ENCODE peak calls at places on chromosomes 16 and 17, in seven cellular contexts. One of them, this sample, is unnamed. For H3K4me1, the result is how much of the 10 kb centered on the place peaks cover.

GRCh38 chr17:48492401-48493298 is 38.2 kb downstream of the HOXB1 start:
- DNase-seq in psoas muscle: peak
- DNase-seq in CD8-positive, alpha-beta memory T cell: peak
- DNase-seq in GM23248: peak
- DNase-seq in A549: peak
- DNase-seq in body of pancreas: peak
- DNase-seq in adipocyte: peak
- DNase-seq in this sample: no peak

GRCh38 chr17:12386240-12386639 is 279.4 kb upstream of the MYOCD start:
- DNase-seq in psoas muscle: no peak
- DNase-seq in CD8-positive, alpha-beta memory T cell: no peak
- DNase-seq in GM23248: no peak
- DNase-seq in A549: no peak
- DNase-seq in body of pancreas: no peak
- DNase-seq in adipocyte: peak
- DNase-seq in this sample: no peak

GRCh38 chr17:28963212-28963611 is 11.9 kb upstream of the PHF12 start:
- DNase-seq in psoas muscle: peak
- DNase-seq in CD8-positive, alpha-beta memory T cell: peak
- DNase-seq in GM23248: no peak
- DNase-seq in A549: no peak
- DNase-seq in body of pancreas: no peak
- DNase-seq in adipocyte: no peak
- DNase-seq in this sample: no peak

GRCh38 chr16:59404509-59404908 is 670.4 kb upstream of the GOT2 start:
- DNase-seq in psoas muscle: no peak
- DNase-seq in CD8-positive, alpha-beta memory T cell: no peak
- DNase-seq in GM23248: no peak
- DNase-seq in A549: no peak
- DNase-seq in body of pancreas: no peak
- DNase-seq in adipocyte: no peak
- DNase-seq in this sample: no peak

GRCh38 chr17:66791337-66791736 is 43.6 kb upstream of the CACNG5 start:
- DNase-seq in psoas muscle: peak
- DNase-seq in CD8-positive, alpha-beta memory T cell: no peak
- DNase-seq in GM23248: no peak
- DNase-seq in A549: no peak
- DNase-seq in body of pancreas: no peak
- DNase-seq in adipocyte: no peak
- DNase-seq in this sample: no peak

GRCh38 chr17:64166876-64167275 is 36.9 kb upstream of the ERN1 start:
- DNase-seq in psoas muscle: no peak
- DNase-seq in CD8-positive, alpha-beta memory T cell: no peak
- DNase-seq in GM23248: no peak
- DNase-seq in A549: no peak
- DNase-seq in body of pancreas: no peak
- DNase-seq in adipocyte: no peak
- DNase-seq in this sample: no peak

GRCh38 chr16:71254832-71255560 is 24.5 kb upstream of the HYDIN start:
- DNase-seq in psoas muscle: no peak
- DNase-seq in CD8-positive, alpha-beta memory T cell: no peak
- DNase-seq in GM23248: no peak
- DNase-seq in A549: no peak
- DNase-seq in body of pancreas: no peak
- DNase-seq in adipocyte: no peak
- DNase-seq in this sample: no peak

GRCh38 chr16:54426550-54426843 is 139.9 kb upstream of the IRX3 start:
- DNase-seq in psoas muscle: no peak
- DNase-seq in CD8-positive, alpha-beta memory T cell: no peak
- DNase-seq in GM23248: no peak
- DNase-seq in A549: no peak
- DNase-seq in body of pancreas: no peak
- DNase-seq in adipocyte: no peak
- DNase-seq in this sample: no peak

GRCh38 chr17:71500761-71501555 is 619.9 kb upstream of the SOX9 start:
- DNase-seq in psoas muscle: no peak
- DNase-seq in CD8-positive, alpha-beta memory T cell: no peak
- DNase-seq in GM23248: peak
- DNase-seq in A549: no peak
- DNase-seq in body of pancreas: no peak
- DNase-seq in adipocyte: peak
- DNase-seq in this sample: no peak

GRCh38 chr17:72717276-72717675 is 375.2 kb downstream of the SLC39A11 start:
- DNase-seq in psoas muscle: no peak
- DNase-seq in CD8-positive, alpha-beta memory T cell: no peak
- DNase-seq in GM23248: no peak
- DNase-seq in A549: no peak
- DNase-seq in body of pancreas: no peak
- DNase-seq in adipocyte: no peak
- DNase-seq in this sample: no peak

GRCh38 chr17:382644-383533 is 30.3 kb upstream of the RPH3AL start:
- DNase-seq in psoas muscle: no peak
- DNase-seq in CD8-positive, alpha-beta memory T cell: no peak
- DNase-seq in GM23248: peak
- DNase-seq in A549: peak
- DNase-seq in body of pancreas: no peak
- DNase-seq in adipocyte: peak
- DNase-seq in this sample: no peak

GRCh38 chr16:12613131-12613991 is 190.3 kb downstream of the CPPED1 start:
- DNase-seq in psoas muscle: no peak
- DNase-seq in CD8-positive, alpha-beta memory T cell: no peak
- DNase-seq in GM23248: peak
- DNase-seq in A549: peak
- DNase-seq in body of pancreas: no peak
- DNase-seq in adipocyte: no peak
- DNase-seq in this sample: no peak

GRCh38 chr17:1142503-1143095 is 37.2 kb downstream of the ABR start:
- DNase-seq in psoas muscle: no peak
- DNase-seq in CD8-positive, alpha-beta memory T cell: no peak
- DNase-seq in GM23248: peak
- DNase-seq in A549: no peak
- DNase-seq in body of pancreas: no peak
- DNase-seq in adipocyte: no peak
- DNase-seq in this sample: no peak

GRCh38 chr17:30415491-30415890 is 36.8 kb downstream of the CPD start:
- DNase-seq in psoas muscle: no peak
- DNase-seq in CD8-positive, alpha-beta memory T cell: no peak
- DNase-seq in GM23248: peak
- DNase-seq in A549: no peak
- DNase-seq in body of pancreas: no peak
- DNase-seq in adipocyte: peak
- DNase-seq in this sample: no peak

GRCh38 chr17:50564916-50565315 is 4.4 kb downstream of the CACNA1G start:
- DNase-seq in psoas muscle: peak
- DNase-seq in CD8-positive, alpha-beta memory T cell: no peak
- DNase-seq in GM23248: peak
- DNase-seq in A549: no peak
- DNase-seq in body of pancreas: no peak
- DNase-seq in adipocyte: peak
- DNase-seq in this sample: no peak

GRCh38 chr17:29074488-29074887 is 31.5 kb downstream of the PIPOX start:
- DNase-seq in psoas muscle: no peak
- DNase-seq in CD8-positive, alpha-beta memory T cell: no peak
- DNase-seq in GM23248: no peak
- DNase-seq in A549: no peak
- DNase-seq in body of pancreas: no peak
- DNase-seq in adipocyte: no peak
- DNase-seq in this sample: no peak

GRCh38 chr16:53258809-53259208 is 175.5 kb upstream of the RBL2 start:
- DNase-seq in psoas muscle: no peak
- DNase-seq in CD8-positive, alpha-beta memory T cell: no peak
- DNase-seq in GM23248: no peak
- DNase-seq in A549: no peak
- DNase-seq in body of pancreas: no peak
- DNase-seq in adipocyte: peak
- DNase-seq in this sample: no peak

GRCh38 chr17:10111907-10112452 is 86.4 kb downstream of the GAS7 start:
- DNase-seq in psoas muscle: no peak
- DNase-seq in CD8-positive, alpha-beta memory T cell: no peak
- DNase-seq in GM23248: no peak
- DNase-seq in A549: no peak
- DNase-seq in body of pancreas: no peak
- DNase-seq in adipocyte: no peak
- DNase-seq in this sample: no peak

GRCh38 chr17:65154770-65155589 is 17.8 kb downstream of the RGS9 start:
- DNase-seq in psoas muscle: no peak
- DNase-seq in CD8-positive, alpha-beta memory T cell: no peak
- DNase-seq in GM23248: peak
- DNase-seq in A549: peak
- DNase-seq in body of pancreas: no peak
- DNase-seq in adipocyte: peak
- DNase-seq in this sample: no peak

GRCh38 chr16:58588406-58588805 is 41.2 kb downstream of the CNOT1 start:
- DNase-seq in psoas muscle: no peak
- DNase-seq in CD8-positive, alpha-beta memory T cell: no peak
- DNase-seq in GM23248: no peak
- DNase-seq in A549: no peak
- DNase-seq in body of pancreas: no peak
- DNase-seq in adipocyte: no peak
- DNase-seq in this sample: no peak

GRCh38 chr16:56607675-56608042 is 725 bp upstream of the MT2A start:
- DNase-seq in psoas muscle: peak
- DNase-seq in CD8-positive, alpha-beta memory T cell: no peak
- DNase-seq in GM23248: no peak
- DNase-seq in A549: no peak
- DNase-seq in body of pancreas: no peak
- DNase-seq in adipocyte: no peak
- DNase-seq in this sample: no peak

GRCh38 chr16:26667271-26667703 is 399.4 kb upstream of the C16orf82 start:
- DNase-seq in psoas muscle: no peak
- DNase-seq in CD8-positive, alpha-beta memory T cell: no peak
- DNase-seq in GM23248: no peak
- DNase-seq in A549: no peak
- DNase-seq in body of pancreas: no peak
- DNase-seq in adipocyte: no peak
- DNase-seq in this sample: no peak

GRCh38 chr16:78448658-78449327 is 349.3 kb downstream of the WWOX start:
- DNase-seq in psoas muscle: no peak
- DNase-seq in CD8-positive, alpha-beta memory T cell: no peak
- DNase-seq in GM23248: no peak
- DNase-seq in A549: no peak
- DNase-seq in body of pancreas: no peak
- DNase-seq in adipocyte: no peak
- DNase-seq in this sample: no peak

GRCh38 chr16:30030841-30031413 is at the start of gene TLCD3B:
- DNase-seq in psoas muscle: no peak
- DNase-seq in CD8-positive, alpha-beta memory T cell: no peak
- DNase-seq in GM23248: peak
- DNase-seq in A549: no peak
- DNase-seq in body of pancreas: no peak
- DNase-seq in adipocyte: peak
- DNase-seq in this sample: no peak
- H3K4me3 ChIP-seq in psoas muscle: peak
- H3K4me3 ChIP-seq in CD8-positive, alpha-beta memory T cell: no peak
- H3K4me3 ChIP-seq in GM23248: peak
- H3K4me3 ChIP-seq in A549: peak
- H3K4me3 ChIP-seq in body of pancreas: no peak
- H3K4me3 ChIP-seq in adipocyte: no peak
- H3K4me3 ChIP-seq in this sample: no peak

GRCh38 chr16:50151744-50152143 is 1.4 kb upstream of the TENT4B start:
- DNase-seq in psoas muscle: no peak
- DNase-seq in CD8-positive, alpha-beta memory T cell: no peak
- DNase-seq in GM23248: no peak
- DNase-seq in A549: no peak
- DNase-seq in body of pancreas: no peak
- DNase-seq in adipocyte: no peak
- DNase-seq in this sample: no peak

GRCh38 chr16:50152807-50153647 is at the start of gene TENT4B:
- DNase-seq in psoas muscle: peak
- DNase-seq in CD8-positive, alpha-beta memory T cell: peak
- DNase-seq in GM23248: peak
- DNase-seq in A549: peak
- DNase-seq in body of pancreas: peak
- DNase-seq in adipocyte: peak
- DNase-seq in this sample: no peak

GRCh38 chr16:50154369-50154947 is 1.4 kb downstream of the TENT4B start:
- DNase-seq in psoas muscle: no peak
- DNase-seq in CD8-positive, alpha-beta memory T cell: no peak
- DNase-seq in GM23248: peak
- DNase-seq in A549: peak
- DNase-seq in body of pancreas: no peak
- DNase-seq in adipocyte: peak
- DNase-seq in this sample: no peak

GRCh38 chr16:50152386-50152806 is 710 bp upstream of the TENT4B start:
- DNase-seq in psoas muscle: no peak
- DNase-seq in CD8-positive, alpha-beta memory T cell: peak
- DNase-seq in GM23248: peak
- DNase-seq in A549: no peak
- DNase-seq in body of pancreas: peak
- DNase-seq in adipocyte: peak
- DNase-seq in this sample: no peak

DNA sequence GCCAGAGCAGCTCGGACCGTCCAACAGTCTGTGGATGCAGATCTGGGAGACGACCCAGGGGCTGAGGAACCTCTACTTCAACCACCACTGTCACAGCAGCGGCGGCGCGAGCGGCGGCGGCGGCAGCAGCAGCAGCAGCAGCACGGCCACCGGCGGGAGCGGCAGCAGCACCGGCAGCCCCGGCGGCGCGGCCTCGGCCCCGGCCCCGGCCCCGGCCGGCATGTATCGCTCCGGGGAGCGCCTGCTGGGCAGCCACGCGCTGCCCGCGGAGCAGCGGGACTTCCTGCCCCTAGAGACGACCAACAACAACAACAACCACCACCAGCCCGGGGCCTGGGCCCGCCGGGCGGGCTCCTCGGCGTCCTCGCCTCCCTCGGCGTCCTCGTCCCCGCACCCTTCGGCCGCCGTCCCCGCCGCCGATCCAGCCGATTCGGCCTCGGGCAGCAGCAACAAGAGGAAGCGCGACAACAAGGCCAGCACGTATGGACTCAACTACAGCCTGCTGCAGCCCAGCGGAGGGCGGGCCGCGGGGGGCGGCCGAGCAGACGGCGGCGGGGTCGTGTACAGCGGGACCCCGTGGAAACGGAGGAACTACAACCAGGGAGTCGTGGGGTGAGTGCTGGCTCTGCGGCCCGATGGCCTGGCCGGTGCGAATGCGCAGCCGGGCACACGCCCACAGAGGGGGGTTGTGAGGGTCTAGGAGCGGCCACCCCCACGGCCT is 702 bp downstream of the TENT4B start:
- DNase-seq in psoas muscle: peak
- DNase-seq in CD8-positive, alpha-beta memory T cell: no peak
- DNase-seq in GM23248: peak
- DNase-seq in A549: peak
- DNase-seq in body of pancreas: no peak
- DNase-seq in adipocyte: peak
- DNase-seq in this sample: no peak
- H3K4me1 ChIP-seq in psoas muscle: under half
- H3K4me1 ChIP-seq in CD8-positive, alpha-beta memory T cell: under half
- H3K4me1 ChIP-seq in GM23248: under half
- H3K4me1 ChIP-seq in A549: under half
- H3K4me1 ChIP-seq in body of pancreas: under half
- H3K4me1 ChIP-seq in adipocyte: under half
- H3K4me1 ChIP-seq in this sample: under half

GRCh38 chr17:78883090-78883532 is 19.9 kb downstream of the CEP295NL start:
- DNase-seq in psoas muscle: peak
- DNase-seq in CD8-positive, alpha-beta memory T cell: no peak
- DNase-seq in GM23248: peak
- DNase-seq in A549: peak
- DNase-seq in body of pancreas: peak
- DNase-seq in adipocyte: peak
- DNase-seq in this sample: peak
- H3K4me3 ChIP-seq in psoas muscle: peak
- H3K4me3 ChIP-seq in CD8-positive, alpha-beta memory T cell: no peak
- H3K4me3 ChIP-seq in GM23248: peak
- H3K4me3 ChIP-seq in A549: peak
- H3K4me3 ChIP-seq in body of pancreas: no peak
- H3K4me3 ChIP-seq in adipocyte: peak
- H3K4me3 ChIP-seq in this sample: peak

GRCh38 chr17:35053204-35053603 is 10.3 kb downstream of the RFFL start:
- DNase-seq in psoas muscle: no peak
- DNase-seq in CD8-positive, alpha-beta memory T cell: no peak
- DNase-seq in GM23248: no peak
- DNase-seq in A549: no peak
- DNase-seq in body of pancreas: no peak
- DNase-seq in adipocyte: no peak
- DNase-seq in this sample: no peak
- H3K4me1 ChIP-seq in psoas muscle: under half
- H3K4me1 ChIP-seq in CD8-positive, alpha-beta memory T cell: half or more
- H3K4me1 ChIP-seq in GM23248: under half
- H3K4me1 ChIP-seq in A549: under half
- H3K4me1 ChIP-seq in body of pancreas: half or more
- H3K4me1 ChIP-seq in adipocyte: under half
- H3K4me1 ChIP-seq in this sample: under half